ENCODE peak calls at places on chromosomes 11 and 22, in ten cellular contexts. H is myocyte; B is kidney glomerular epithelial cell; I is AG08395; D is CD8-positive, alpha-beta T cell; R is anterior cingulate cortex; G is NCI-H510A treated with DMSO at 0.1 percent for 48 hours; M is CD8-positive, alpha-beta memory T cell; E is stimulated activated CD8-positive, alpha-beta memory T cell treated with anti-CD3 and anti-CD28 coated beads, Interleukin-7, amount 100 ng/mL, for 1 hour; A is K562. Z is an unnamed sample.

GRCh38 chr22:29799217-29799680 is 32.1 kb downstream of the UQCR10 start:
- DNase-seq in M (no peak), A (peak), H (peak), G (peak), R (peak), E (no peak), B (no peak), D (no peak), I (peak), Z (no peak)

GRCh38 chr22:27952091-27952490 is 33.0 kb upstream of the PITPNB start:
- DNase-seq in R (no peak), I (no peak), E (no peak), B (no peak), H (peak), A (peak), G (no peak), M (no peak), D (no peak), Z (no peak)

GRCh38 chr11:76856111-76856510 is 4.6 kb upstream of the ACER3 start:
- DNase-seq in A (no peak), B (no peak), H (peak), I (no peak), D (no peak), G (no peak), M (no peak), E (no peak), R (no peak), Z (no peak)

GRCh38 chr11:47464479-47464878 is 15.5 kb upstream of the RAPSN start:
- DNase-seq in G (peak), A (peak), E (no peak), H (peak), B (no peak), I (no peak), M (no peak), R (no peak), D (no peak), Z (no peak)

GRCh38 chr11:8610532-8611116 is 16.6 kb upstream of the STK33 start:
- DNase-seq in B (no peak), I (no peak), G (no peak), A (no peak), H (no peak), R (no peak), E (no peak), M (no peak), D (peak), Z (no peak)

GRCh38 chr22:48394787-48395620 is 1432.7 kb downstream of the BRD1 start:
- DNase-seq in H (no peak), E (no peak), D (no peak), B (no peak), R (no peak), A (no peak), G (no peak), I (no peak), M (no peak), Z (no peak)

GRCh38 chr11:75425422-75425821 is 7.6 kb downstream of the KLHL35 start:
- DNase-seq in M (no peak), H (no peak), R (no peak), A (peak), I (no peak), B (no peak), G (no peak), E (no peak), D (no peak), Z (no peak)

GRCh38 chr11:19957301-19957985 is 202.8 kb downstream of the DBX1 start:
- DNase-seq in I (no peak), R (no peak), G (no peak), A (no peak), E (no peak), H (peak), B (peak), M (no peak), D (no peak), Z (no peak)

GRCh38 chr11:28146123-28146751 is 38.0 kb downstream of the METTL15 start:
- DNase-seq in B (peak), E (no peak), G (no peak), M (no peak), D (no peak), A (peak), H (peak), R (no peak), I (peak), Z (no peak)

GRCh38 chr22:50141462-50141861 is 29.1 kb upstream of the PANX2 start:
- DNase-seq in B (no peak), A (no peak), G (no peak), M (no peak), D (no peak), E (no peak), R (no peak), I (no peak), H (no peak), Z (no peak)

GRCh38 chr22:38077595-38077994 is 6.4 kb downstream of the SLC16A8 start:
- DNase-seq in I (no peak), E (no peak), G (no peak), B (no peak), A (no peak), D (no peak), M (no peak), R (no peak), H (no peak), Z (no peak)

GRCh38 chr22:49330421-49331222 is 497.1 kb downstream of the BRD1 start:
- DNase-seq in R (no peak), G (no peak), D (no peak), H (no peak), E (no peak), I (no peak), A (no peak), M (no peak), B (no peak), Z (no peak)

GRCh38 chr22:44586337-44586990 is 88.4 kb upstream of the RTL6 start:
- DNase-seq in M (no peak), G (peak), D (no peak), B (no peak), H (no peak), E (no peak), I (no peak), A (no peak), R (no peak), Z (no peak)

GRCh38 chr11:488992-489391 is 18.1 kb downstream of the RNH1 start:
- DNase-seq in A (no peak), M (no peak), D (no peak), H (peak), B (no peak), I (no peak), E (no peak), R (peak), G (no peak), Z (no peak)

GRCh38 chr11:62652156-62653006 is 721 bp downstream of the INTS5 start:
- DNase-seq in A (peak), E (no peak), R (no peak), H (no peak), G (no peak), D (no peak), M (peak), B (no peak), I (no peak), Z (no peak)

GRCh38 chr22:42816339-42816738 is 40.7 kb downstream of the ARFGAP3 start:
- DNase-seq in B (no peak), R (no peak), G (peak), I (no peak), E (no peak), H (no peak), M (no peak), D (no peak), A (no peak), Z (no peak)

GRCh38 chr11:65183201-65183891 is 1.6 kb downstream of the CAPN1 start:
- DNase-seq in M (no peak), H (no peak), B (no peak), I (no peak), G (peak), A (no peak), R (no peak), D (no peak), E (no peak), Z (no peak)

GRCh38 chr11:125465254-125465653 is 30.8 kb downstream of the FEZ1 start:
- DNase-seq in A (no peak), E (no peak), D (no peak), B (no peak), G (no peak), H (no peak), R (no peak), M (no peak), I (no peak), Z (no peak)

GRCh38 chr22:17890245-17890671 is 116.0 kb upstream of the BID start:
- DNase-seq in R (no peak), G (no peak), D (no peak), B (peak), M (no peak), H (peak), I (no peak), E (no peak), A (no peak), Z (no peak)

GRCh38 chr11:111765320-111765983 is 737 bp downstream of the PPP2R1B start:
- DNase-seq in D (no peak), R (no peak), M (no peak), A (no peak), I (peak), H (no peak), B (peak), G (no peak), E (no peak), Z (no peak)

GRCh38 chr11:1992111-1992510 is 5.5 kb downstream of the H19 start:
- DNase-seq in M (no peak), I (no peak), G (no peak), B (no peak), E (no peak), R (no peak), A (no peak), H (no peak), D (no peak), Z (no peak)

GRCh38 chr11:58625826-58626460 is 3.5 kb downstream of the CNTF start:
- DNase-seq in G (no peak), M (no peak), A (no peak), R (no peak), E (no peak), B (peak), D (no peak), I (no peak), H (peak), Z (no peak)

GRCh38 chr11:70202898-70203748 is at the start of gene FADD:
- DNase-seq in D (peak), R (peak), H (peak), A (peak), E (peak), M (peak), I (peak), B (peak), G (peak), Z (peak)

GRCh38 chr11:134181707-134182106 is 42.1 kb downstream of the NCAPD3 start:
- DNase-seq in H (peak), A (no peak), M (no peak), R (no peak), E (no peak), I (peak), G (no peak), D (no peak), B (no peak), Z (no peak)

GRCh38 chr11:27471588-27472397 is 797 bp downstream of the LGR4 start:
- DNase-seq in I (no peak), A (peak), D (no peak), M (peak), R (peak), H (peak), B (no peak), E (no peak), G (no peak), Z (peak)

GRCh38 chr11:46916669-46917108 is 1.7 kb downstream of the LRP4 start:
- DNase-seq in D (peak), R (peak), H (peak), B (peak), A (peak), M (no peak), G (no peak), I (peak), E (no peak), Z (no peak)

GRCh38 chr11:130635937-130636336 is 187.5 kb downstream of the ADAMTS15 start:
- DNase-seq in A (no peak), B (no peak), G (no peak), E (no peak), D (no peak), I (no peak), M (no peak), R (no peak), H (no peak), Z (no peak)

GRCh38 chr11:1622076-1622475 is at the start of gene KRTAP5-4:
- DNase-seq in R (no peak), I (no peak), B (no peak), A (no peak), H (no peak), D (no peak), M (no peak), E (no peak), G (no peak), Z (no peak)

GRCh38 chr11:66480116-66480938 is at the start of gene DPP3:
- DNase-seq in B (peak), D (peak), A (peak), H (peak), I (peak), R (peak), M (peak), E (peak), G (peak), Z (peak)

GRCh38 chr11:2862395-2862949 is 23.1 kb downstream of the CDKN1C start:
- DNase-seq in A (no peak), B (no peak), M (no peak), I (no peak), D (no peak), R (no peak), H (no peak), E (no peak), G (no peak), Z (no peak)

GRCh38 chr11:1194977-1195689 is 27.7 kb upstream of the MUC5B start:
- DNase-seq in G (no peak), D (no peak), I (no peak), B (no peak), M (no peak), E (no peak), H (no peak), A (no peak), R (no peak), Z (no peak)

GRCh38 chr22:19522190-19522880 is 1.9 kb downstream of the CLDN5 start:
- DNase-seq in H (peak), B (no peak), E (no peak), R (peak), A (no peak), I (no peak), G (peak), D (no peak), M (no peak), Z (no peak)

Z was measured in stimulated activated naive B cell treated with anti-CD40 and anti-IgM and Interleukin-4, amounts not matched to agents 10 μg/mL and 1 μg/mL and 100 μg/mL, for 72 hours.